ENCODE peak calls at places on chromosome 5, in four cellular contexts. W, Z, B and K are unnamed samples.

GRCh38 chr5:3139596-3139995 is 388.1 kb upstream of the IRX2 start:
- DNase-seq in B (no peak), Z (no peak), W (no peak), K (no peak)

GRCh38 chr5:55063220-55063863 is 39.1 kb upstream of the GZMA start:
- DNase-seq in W (no peak), B (no peak), Z (no peak), K (no peak)

GRCh38 chr5:151659001-151659754 is 27.5 kb downstream of the SPARC start:
- DNase-seq in W (peak), B (peak), Z (peak), K (peak)

GRCh38 chr5:95080026-95080425 is 204.9 kb downstream of the MCTP1 start:
- DNase-seq in Z (no peak), W (no peak), B (no peak), K (no peak)

GRCh38 chr5:68288756-68289134 is 73.2 kb downstream of the PIK3R1 start:
- DNase-seq in W (peak), B (peak), Z (no peak), K (peak)

GRCh38 chr5:72552041-72552557 is 44.9 kb upstream of the ZNF366 start:
- DNase-seq in W (no peak), B (no peak), Z (no peak), K (no peak)

GRCh38 chr5:473344-474192 is 30.6 kb downstream of the EXOC3 start:
- DNase-seq in Z (no peak), B (peak), W (peak), K (peak)

GRCh38 chr5:14156611-14157493 is 13.7 kb downstream of the TRIO start:
- DNase-seq in Z (peak), B (no peak), W (no peak), K (no peak)

GRCh38 chr5:140222416-140222815 is 47.4 kb downstream of the CYSTM1 start:
- DNase-seq in Z (no peak), W (no peak), B (no peak), K (no peak)

GRCh38 chr5:18393546-18393945 is 759.3 kb downstream of the TAF11L14 start:
- DNase-seq in B (no peak), W (no peak), Z (no peak), K (no peak)

GRCh38 chr5:110289213-110289810 is 437.2 kb downstream of the TMEM232 start:
- DNase-seq in B (no peak), Z (no peak), W (no peak), K (no peak)

GRCh38 chr5:96714951-96715451 is 52.8 kb downstream of the CAST start:
- DNase-seq in Z (peak), W (no peak), B (no peak), K (peak)

GRCh38 chr5:84304591-84304990 is 80.1 kb downstream of the EDIL3 start:
- DNase-seq in W (no peak), Z (no peak), B (no peak), K (no peak)

GRCh38 chr5:118293378-118293777 is 695.0 kb downstream of the DTWD2 start:
- DNase-seq in B (no peak), Z (no peak), W (no peak), K (no peak)

GRCh38 chr5:157857821-157858526 is 971 bp downstream of the CLINT1 start:
- DNase-seq in W (no peak), B (no peak), Z (no peak), K (no peak)
- H3K4me3 ChIP-seq in W (peak), B (peak), Z (peak), K (peak)

GRCh38 chr5:78992136-78992535 is 7.0 kb upstream of the ARSB start:
- DNase-seq in B (no peak), W (no peak), Z (no peak), K (no peak)
- H3K4me3 ChIP-seq in B (no peak), W (no peak), Z (no peak), K (no peak)

GRCh38 chr5:138334867-138335447 is 3.1 kb upstream of the FAM53C start:
- DNase-seq in Z (no peak), B (no peak), W (no peak), K (no peak)

GRCh38 chr5:138331449-138332368 is at the start of gene CDC25C:
- DNase-seq in B (peak), W (peak), Z (peak), K (peak)

GRCh38 chr5:138330813-138331448 is 673 bp downstream of the CDC25C start:
- DNase-seq in B (no peak), W (no peak), Z (no peak), K (no peak)
- H3K4me3 ChIP-seq in B (no peak), W (peak), Z (peak), K (peak)

GRCh38 chr5:1522601-1523479 is 920 bp downstream of the LPCAT1 start:
- DNase-seq in W (no peak), Z (no peak), B (peak), K (peak)
- H3K4me3 ChIP-seq in W (peak), Z (peak), B (peak), K (peak)

DNA sequence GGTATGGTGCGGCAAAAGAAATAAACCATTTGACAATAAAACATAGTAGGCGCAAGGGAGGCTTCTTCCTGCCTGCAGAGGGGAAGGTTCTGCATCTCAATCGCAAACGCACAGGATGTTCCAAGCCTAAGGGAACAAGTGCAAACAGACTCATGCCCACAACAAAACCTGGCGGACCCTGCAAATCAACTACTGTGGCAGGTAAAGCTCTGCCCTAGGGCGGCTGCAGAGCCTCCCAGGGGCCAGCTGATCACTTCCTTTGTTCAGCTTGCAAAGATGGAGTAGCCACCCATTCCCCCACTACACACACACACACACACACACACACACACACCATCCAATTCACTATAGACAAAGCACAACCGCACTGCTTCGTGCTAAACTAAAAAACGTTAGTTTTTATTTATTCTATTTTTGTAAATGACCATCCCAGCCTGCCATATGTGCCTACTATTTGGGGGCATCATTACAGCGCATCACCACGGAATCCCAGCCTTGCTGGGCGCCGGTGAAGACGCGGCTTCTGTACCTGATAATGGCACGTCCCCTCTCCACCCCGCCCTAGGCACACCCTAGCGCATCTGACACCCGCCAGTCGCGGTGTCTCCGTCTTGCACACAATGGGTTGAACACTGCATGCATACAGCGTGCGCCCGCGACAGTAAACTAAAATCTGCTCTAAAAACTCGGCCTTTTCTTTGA is 57.6 kb downstream of the DPYSL3 start:
- DNase-seq in Z (no peak), B (no peak), W (no peak), K (no peak)
- H3K4me3 ChIP-seq in Z (peak), B (no peak), W (peak), K (no peak)

DNA sequence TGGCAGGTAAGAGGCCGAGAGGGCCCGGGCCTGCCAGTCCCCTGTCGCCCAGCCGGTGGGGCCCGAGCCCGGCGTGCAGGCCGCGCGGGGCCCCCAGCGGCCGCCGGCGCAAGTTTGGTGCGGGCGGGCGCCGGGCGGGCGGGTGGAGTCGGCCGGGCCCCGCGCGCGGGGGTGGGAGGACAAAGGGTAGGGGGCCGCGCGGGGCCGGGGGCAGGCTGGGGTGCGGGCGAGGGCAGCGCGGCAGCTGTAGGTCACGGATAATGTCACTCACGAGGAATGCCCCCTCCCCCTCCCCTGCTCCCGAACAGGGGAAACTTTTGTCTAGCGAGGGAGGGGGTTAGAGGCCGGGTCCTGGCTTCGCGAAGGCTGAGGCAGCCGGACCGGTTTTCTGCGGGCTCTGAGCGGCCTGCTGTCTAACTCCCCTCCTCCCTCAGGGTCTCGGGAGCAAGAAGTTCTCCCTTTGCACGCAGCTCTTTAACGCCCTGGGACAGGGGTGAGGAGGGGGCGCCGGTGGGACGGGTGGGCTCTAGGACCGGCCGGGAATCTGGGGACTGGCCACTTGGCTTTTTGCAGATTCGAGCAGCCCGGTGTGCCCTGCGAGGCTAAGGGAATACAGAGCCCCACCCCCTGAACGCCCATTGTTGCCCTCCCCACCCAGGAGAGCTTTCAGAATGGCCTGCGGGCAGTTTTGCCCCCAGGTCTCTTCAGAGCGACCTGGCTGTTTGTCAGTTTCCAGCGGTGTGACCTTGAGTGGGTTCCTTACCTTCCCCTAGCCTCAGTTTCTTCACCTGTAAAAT is 21.3 kb upstream of the NDST1 start:
- DNase-seq in W (peak), B (peak), Z (peak), K (peak)
- H3K4me3 ChIP-seq in W (peak), B (peak), Z (peak), K (peak)

DNA sequence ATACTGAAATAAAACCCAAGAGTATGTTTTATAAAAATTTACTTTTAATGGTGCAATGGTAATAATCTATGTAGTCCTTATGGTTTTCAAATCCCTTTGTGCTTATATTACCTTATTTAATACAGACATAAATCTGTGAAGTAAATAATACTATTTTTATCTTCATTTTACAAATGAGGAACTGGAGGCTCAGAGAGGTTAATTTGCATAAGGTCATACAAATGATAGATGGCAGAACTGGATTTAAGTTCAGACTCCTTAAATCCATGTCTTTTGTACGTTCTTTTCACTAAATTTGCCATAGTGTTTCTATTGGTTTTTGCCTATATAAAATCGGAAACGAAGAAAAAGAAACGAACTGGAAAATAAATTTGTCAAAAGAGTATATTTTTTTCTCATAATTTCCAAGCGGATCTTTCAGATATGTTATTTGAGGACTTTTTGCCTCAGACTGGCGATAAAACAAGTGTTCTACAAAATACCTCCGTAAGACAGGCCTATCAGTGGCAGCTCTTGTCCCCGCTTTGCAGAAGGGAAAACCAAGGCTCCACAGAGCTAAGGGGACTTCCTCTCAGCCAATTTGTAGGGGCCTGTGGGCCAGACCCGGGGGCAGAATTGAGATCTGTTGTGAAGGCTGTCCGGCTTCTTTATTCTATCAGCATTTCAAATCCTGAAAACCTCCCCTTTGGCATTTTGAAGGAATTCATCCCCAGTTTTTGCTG is 1.1 kb upstream of the TNFAIP8 start:
- DNase-seq in B (no peak), W (no peak), Z (no peak), K (no peak)
- H3K4me3 ChIP-seq in B (no peak), W (peak), Z (peak), K (no peak)

GRCh38 chr5:174945853-174946252 is 221.5 kb downstream of the MSX2 start:
- DNase-seq in B (no peak), Z (no peak), W (no peak), K (no peak)

GRCh38 chr5:174947548-174947947 is 223.2 kb downstream of the MSX2 start:
- DNase-seq in W (no peak), B (no peak), Z (no peak), K (no peak)

GRCh38 chr5:174943785-174944184 is 219.4 kb downstream of the MSX2 start:
- DNase-seq in Z (no peak), B (no peak), W (no peak), K (no peak)
- H3K4me3 ChIP-seq in Z (no peak), B (no peak), W (no peak), K (no peak)

DNA sequence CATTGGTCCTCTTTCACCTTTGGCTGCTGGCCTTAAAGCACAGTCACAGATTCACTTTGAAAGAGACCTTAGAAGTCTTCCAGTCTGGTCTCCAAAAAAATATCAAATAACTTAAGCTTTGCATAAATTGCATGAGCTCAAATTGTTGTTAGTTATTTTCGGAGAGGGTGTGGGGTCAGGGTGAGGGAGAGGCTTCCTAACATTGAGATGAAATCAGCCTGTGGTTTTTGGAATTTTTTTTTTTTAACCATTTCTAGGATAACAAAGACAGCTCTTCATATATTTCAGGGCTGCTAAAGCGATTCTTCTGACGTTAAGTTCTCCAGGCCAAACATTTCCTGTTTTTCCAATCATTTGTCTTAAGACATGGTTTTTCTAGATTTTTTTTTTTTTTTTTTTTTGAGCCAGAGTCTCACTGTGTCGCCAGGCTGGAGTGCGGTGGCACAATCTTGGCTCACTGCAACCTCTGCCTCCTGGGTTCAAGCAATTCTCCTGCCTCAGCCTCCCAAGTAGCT is 4.5 kb downstream of the OCLN start:
- DNase-seq in B (no peak), Z (no peak), W (no peak), K (no peak)
- H3K4me3 ChIP-seq in B (no peak), Z (no peak), W (no peak), K (no peak)